ENCODE peak calls at places on chromosomes 13 and 19, in seven cellular contexts. One of them, this sample, is unnamed.

GRCh38 chr19:56736571-56736970 is 65.0 kb upstream of the ZNF835 start:
- DNase-seq in K562: no peak
- DNase-seq in endothelial cell of umbilical vein: no peak
- DNase-seq in neural progenitor cell: no peak
- DNase-seq in fibroblast of lung: no peak
- DNase-seq in HCT116: no peak
- DNase-seq in astrocyte: no peak
- DNase-seq in this sample: no peak

GRCh38 chr13:112986946-112987345 is 17.9 kb downstream of the MCF2L start:
- DNase-seq in K562: no peak
- DNase-seq in endothelial cell of umbilical vein: no peak
- DNase-seq in neural progenitor cell: no peak
- DNase-seq in fibroblast of lung: no peak
- DNase-seq in HCT116: no peak
- DNase-seq in astrocyte: no peak
- DNase-seq in this sample: no peak

GRCh38 chr13:25798998-25799397 is 252.8 kb downstream of the SHISA2 start:
- DNase-seq in K562: no peak
- DNase-seq in endothelial cell of umbilical vein: no peak
- DNase-seq in neural progenitor cell: no peak
- DNase-seq in fibroblast of lung: no peak
- DNase-seq in HCT116: no peak
- DNase-seq in astrocyte: no peak
- DNase-seq in this sample: no peak

GRCh38 chr19:39156230-39156890 is 30.8 kb downstream of the PAK4 start:
- DNase-seq in K562: peak
- DNase-seq in endothelial cell of umbilical vein: no peak
- DNase-seq in neural progenitor cell: no peak
- DNase-seq in fibroblast of lung: peak
- DNase-seq in HCT116: no peak
- DNase-seq in astrocyte: peak
- DNase-seq in this sample: peak

GRCh38 chr19:4712771-4713170 is 10.9 kb downstream of the DPP9 start:
- DNase-seq in K562: no peak
- DNase-seq in endothelial cell of umbilical vein: no peak
- DNase-seq in neural progenitor cell: no peak
- DNase-seq in fibroblast of lung: no peak
- DNase-seq in HCT116: no peak
- DNase-seq in astrocyte: no peak
- DNase-seq in this sample: no peak

GRCh38 chr13:91280806-91281205 is 66.7 kb upstream of the MIR17HG start:
- DNase-seq in K562: no peak
- DNase-seq in endothelial cell of umbilical vein: peak
- DNase-seq in neural progenitor cell: no peak
- DNase-seq in fibroblast of lung: no peak
- DNase-seq in HCT116: no peak
- DNase-seq in astrocyte: no peak
- DNase-seq in this sample: peak

GRCh38 chr13:26280295-26280694 is 26.4 kb downstream of the CDK8 start:
- DNase-seq in K562: no peak
- DNase-seq in endothelial cell of umbilical vein: no peak
- DNase-seq in neural progenitor cell: no peak
- DNase-seq in fibroblast of lung: peak
- DNase-seq in HCT116: no peak
- DNase-seq in astrocyte: peak
- DNase-seq in this sample: peak

GRCh38 chr19:29268103-29268502 is 55.2 kb upstream of the UQCRFS1 start:
- DNase-seq in K562: no peak
- DNase-seq in endothelial cell of umbilical vein: no peak
- DNase-seq in neural progenitor cell: no peak
- DNase-seq in fibroblast of lung: no peak
- DNase-seq in HCT116: no peak
- DNase-seq in astrocyte: no peak
- DNase-seq in this sample: no peak

GRCh38 chr13:110251227-110251791 is 55.6 kb downstream of the COL4A1 start:
- DNase-seq in K562: no peak
- DNase-seq in endothelial cell of umbilical vein: no peak
- DNase-seq in neural progenitor cell: no peak
- DNase-seq in fibroblast of lung: no peak
- DNase-seq in HCT116: no peak
- DNase-seq in astrocyte: no peak
- DNase-seq in this sample: no peak

GRCh38 chr13:41034862-41035261 is 15.7 kb upstream of the ELF1 start:
- DNase-seq in K562: no peak
- DNase-seq in endothelial cell of umbilical vein: peak
- DNase-seq in neural progenitor cell: no peak
- DNase-seq in fibroblast of lung: peak
- DNase-seq in HCT116: no peak
- DNase-seq in astrocyte: peak
- DNase-seq in this sample: no peak

GRCh38 chr13:41039746-41040145 is 20.6 kb upstream of the ELF1 start:
- DNase-seq in K562: no peak
- DNase-seq in endothelial cell of umbilical vein: peak
- DNase-seq in neural progenitor cell: no peak
- DNase-seq in fibroblast of lung: no peak
- DNase-seq in HCT116: no peak
- DNase-seq in astrocyte: no peak
- DNase-seq in this sample: no peak

GRCh38 chr13:41040584-41041334 is 20.6 kb upstream of the WBP4 start:
- DNase-seq in K562: no peak
- DNase-seq in endothelial cell of umbilical vein: no peak
- DNase-seq in neural progenitor cell: no peak
- DNase-seq in fibroblast of lung: peak
- DNase-seq in HCT116: no peak
- DNase-seq in astrocyte: no peak
- DNase-seq in this sample: no peak
- H3K4me2 ChIP-seq in K562: no peak
- H3K4me2 ChIP-seq in endothelial cell of umbilical vein: peak
- H3K4me2 ChIP-seq in neural progenitor cell: no peak
- H3K4me2 ChIP-seq in fibroblast of lung: no peak
- H3K4me2 ChIP-seq in HCT116: no peak
- H3K4me2 ChIP-seq in astrocyte: peak
- H3K4me2 ChIP-seq in this sample: no peak

GRCh38 chr13:79044415-79044814 is 361.6 kb downstream of the RBM26 start:
- DNase-seq in K562: no peak
- DNase-seq in endothelial cell of umbilical vein: no peak
- DNase-seq in neural progenitor cell: no peak
- DNase-seq in fibroblast of lung: no peak
- DNase-seq in HCT116: no peak
- DNase-seq in astrocyte: no peak
- DNase-seq in this sample: peak
- TF ChIP-seq CTCF in K562: no peak
- TF ChIP-seq CTCF in endothelial cell of umbilical vein: no peak
- TF ChIP-seq CTCF in neural progenitor cell: no peak
- TF ChIP-seq CTCF in fibroblast of lung: no peak
- TF ChIP-seq CTCF in HCT116: no peak
- TF ChIP-seq CTCF in astrocyte: no peak
- TF ChIP-seq CTCF in this sample: no peak

GRCh38 chr19:7733376-7733775 is 1.5 kb upstream of the CLEC4G start:
- DNase-seq in K562: no peak
- DNase-seq in endothelial cell of umbilical vein: no peak
- DNase-seq in neural progenitor cell: no peak
- DNase-seq in fibroblast of lung: no peak
- DNase-seq in HCT116: no peak
- DNase-seq in astrocyte: no peak
- DNase-seq in this sample: no peak
- H3K4me2 ChIP-seq in K562: no peak
- H3K4me2 ChIP-seq in endothelial cell of umbilical vein: no peak
- H3K4me2 ChIP-seq in neural progenitor cell: no peak
- H3K4me2 ChIP-seq in fibroblast of lung: no peak
- H3K4me2 ChIP-seq in HCT116: no peak
- H3K4me2 ChIP-seq in astrocyte: no peak
- H3K4me2 ChIP-seq in this sample: no peak

DNA sequence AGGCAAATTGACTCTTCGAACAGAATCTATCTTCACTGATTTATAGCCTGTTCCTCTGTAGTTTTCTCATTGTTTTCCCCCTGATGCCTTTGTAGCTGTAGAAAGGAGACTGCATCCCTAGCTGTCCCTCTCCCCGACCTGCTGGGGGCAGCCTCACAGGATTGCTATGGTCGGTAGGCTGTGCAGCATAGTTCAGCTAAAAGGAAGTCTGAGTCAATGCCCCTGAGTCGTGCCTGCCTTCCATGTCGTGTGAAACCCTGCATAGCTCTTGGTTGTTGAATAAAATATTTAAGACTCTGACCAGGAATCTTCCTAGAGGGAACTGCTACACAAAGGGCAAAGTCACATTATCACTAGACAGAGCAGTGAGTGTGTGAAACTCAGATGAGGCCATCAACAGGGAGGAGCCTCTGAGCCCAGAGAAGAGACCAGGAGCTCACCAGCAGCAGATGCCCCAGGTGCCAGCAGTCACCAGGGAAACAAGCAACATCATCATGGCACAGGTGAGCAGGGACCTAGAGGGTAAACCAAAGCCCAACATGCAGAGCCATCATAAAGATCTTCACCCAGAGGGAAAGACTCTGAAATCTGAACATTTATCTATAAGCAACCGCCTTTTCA is 108.4 kb upstream of the NBEA start:
- DNase-seq in K562: no peak
- DNase-seq in endothelial cell of umbilical vein: peak
- DNase-seq in neural progenitor cell: peak
- DNase-seq in fibroblast of lung: peak
- DNase-seq in HCT116: peak
- DNase-seq in astrocyte: peak
- DNase-seq in this sample: peak
- TF ChIP-seq CTCF in K562: no peak
- TF ChIP-seq CTCF in endothelial cell of umbilical vein: peak
- TF ChIP-seq CTCF in neural progenitor cell: peak
- TF ChIP-seq CTCF in fibroblast of lung: no peak
- TF ChIP-seq CTCF in HCT116: peak
- TF ChIP-seq CTCF in astrocyte: no peak
- TF ChIP-seq CTCF in this sample: peak

DNA sequence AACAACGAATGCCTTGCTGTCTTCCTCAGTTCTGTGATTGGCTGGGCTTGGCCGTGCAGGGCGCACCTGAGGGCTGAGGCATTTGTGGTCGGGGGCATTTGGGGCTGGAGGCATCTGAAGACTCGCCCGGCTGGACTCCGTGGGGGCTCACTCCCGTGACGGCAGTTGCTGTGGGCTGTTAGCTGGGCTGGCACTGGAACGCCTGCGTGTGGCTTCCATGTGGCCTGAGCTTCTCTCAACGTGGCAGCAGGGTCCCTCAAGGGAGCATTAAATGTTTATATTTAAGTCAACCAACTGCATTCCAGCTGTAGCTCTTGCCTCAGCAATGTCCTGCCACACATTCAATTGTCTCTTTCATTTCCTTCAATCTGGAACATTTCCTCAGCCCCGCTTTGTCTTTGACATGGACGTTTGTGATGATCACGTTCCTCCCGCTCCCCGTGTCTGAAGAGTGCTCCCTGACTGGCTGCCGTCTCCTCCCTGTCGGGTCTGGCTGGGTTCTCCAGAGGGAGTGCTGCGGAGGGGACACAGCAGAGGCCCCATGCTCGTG is 21.0 kb downstream of the CCDC8 start:
- DNase-seq in K562: no peak
- DNase-seq in endothelial cell of umbilical vein: no peak
- DNase-seq in neural progenitor cell: no peak
- DNase-seq in fibroblast of lung: no peak
- DNase-seq in HCT116: no peak
- DNase-seq in astrocyte: peak
- DNase-seq in this sample: no peak
- H3K4me2 ChIP-seq in K562: no peak
- H3K4me2 ChIP-seq in endothelial cell of umbilical vein: no peak
- H3K4me2 ChIP-seq in neural progenitor cell: no peak
- H3K4me2 ChIP-seq in fibroblast of lung: peak
- H3K4me2 ChIP-seq in HCT116: no peak
- H3K4me2 ChIP-seq in astrocyte: no peak
- H3K4me2 ChIP-seq in this sample: no peak

This sample was measured in PC-3.